ENCODE peak calls at places on chromosomes 7 and 10, in six cellular contexts. S, P, K, T, E and G are unnamed samples.

GRCh38 chr7:93262535-93262934 is 30.4 kb downstream of the VPS50 start:
- DNase-seq in P (no peak), E (no peak), T (no peak), S (no peak), K (no peak), G (no peak)

GRCh38 chr10:114320249-114321116 is 81.4 kb downstream of the VWA2 start:
- DNase-seq in E (no peak), S (peak; percentile 100), P (peak; percentile 11), K (no peak), T (peak; percentile 43), G (peak; percentile 67)

GRCh38 chr7:142797799-142798377 is 27.1 kb downstream of the PRSS2 start:
- DNase-seq in K (no peak), S (no peak), E (no peak), P (no peak), T (no peak), G (peak; percentile 53)

GRCh38 chr10:101558206-101558605 is 29.9 kb downstream of the POLL start:
- DNase-seq in K (peak; percentile 32), T (no peak), E (no peak), S (peak; percentile 81), P (no peak), G (peak; percentile 44)

GRCh38 chr7:126791306-126791705 is 461.4 kb downstream of the GRM8 start:
- DNase-seq in P (no peak), T (no peak), E (no peak), S (peak; percentile 59), K (no peak), G (no peak)

GRCh38 chr7:92837214-92837749 is 909 bp upstream of the CDK6 start:
- DNase-seq in T (no peak), P (no peak), K (no peak), S (peak; percentile 31), E (no peak), G (no peak)

GRCh38 chr10:96380821-96381220 is 22.0 kb upstream of the OPALIN start:
- DNase-seq in S (no peak), E (no peak), K (no peak), P (no peak), T (no peak), G (no peak)

GRCh38 chr10:105473170-105473569 is 832.1 kb downstream of the SORCS3 start:
- DNase-seq in T (no peak), S (no peak), E (no peak), K (no peak), P (no peak), G (no peak)

GRCh38 chr7:50554923-50555322 is 10.3 kb downstream of the DDC start:
- DNase-seq in P (no peak), E (no peak), T (no peak), S (no peak), K (no peak), G (no peak)

GRCh38 chr10:103281753-103282152 is 4.8 kb downstream of the INA start:
- DNase-seq in E (no peak), P (peak; percentile 97), S (no peak), K (no peak), T (no peak), G (peak; percentile 84)

GRCh38 chr10:112332509-112333228 is 41.2 kb upstream of the ACSL5 start:
- DNase-seq in E (no peak), K (no peak), S (no peak), T (no peak), P (no peak), G (no peak)

GRCh38 chr10:49318028-49318427 is 19.1 kb downstream of the C10orf71 start:
- DNase-seq in K (no peak), T (no peak), E (no peak), P (no peak), S (no peak), G (no peak)

GRCh38 chr7:30973791-30974604 is 10.2 kb downstream of the GHRHR start:
- DNase-seq in E (no peak), T (no peak), P (no peak), S (no peak), K (no peak), G (no peak)

GRCh38 chr7:25407932-25408480 is 179.7 kb upstream of the NPVF start:
- DNase-seq in T (no peak), K (no peak), S (no peak), P (peak; percentile 74), E (no peak), G (no peak)

GRCh38 chr10:115980470-115980869 is 292.5 kb downstream of the GFRA1 start:
- DNase-seq in K (no peak), S (no peak), T (no peak), E (no peak), P (no peak), G (no peak)

GRCh38 chr7:33893377-33893776 is 12.0 kb upstream of the BMPER start:
- DNase-seq in P (no peak), K (no peak), E (no peak), T (no peak), S (no peak), G (no peak)

GRCh38 chr7:28029036-28029435 is 151.6 kb downstream of the JAZF1 start:
- DNase-seq in P (no peak), K (no peak), T (no peak), E (no peak), S (no peak), G (no peak)

GRCh38 chr7:77566421-77566820 is 29.3 kb downstream of the PTPN12 start:
- DNase-seq in P (peak; percentile 19), S (no peak), T (no peak), K (no peak), E (no peak), G (no peak)

GRCh38 chr7:41162612-41163011 is 540.3 kb downstream of the INHBA start:
- DNase-seq in T (no peak), S (no peak), K (no peak), P (no peak), E (no peak), G (no peak)

GRCh38 chr10:16274911-16275310 is 161.9 kb upstream of the PTER start:
- DNase-seq in P (no peak), E (no peak), S (no peak), K (no peak), T (no peak), G (no peak)

GRCh38 chr10:525565-526315 is 163.7 kb downstream of the DIP2C start:
- DNase-seq in K (no peak), S (peak; percentile 35), T (no peak), P (no peak), E (no peak), G (peak; percentile 40)

GRCh38 chr7:125506331-125506730 is 576.7 kb upstream of the POT1 start:
- DNase-seq in P (peak; percentile 15), T (no peak), K (no peak), E (no peak), S (no peak), G (no peak)

DNA sequence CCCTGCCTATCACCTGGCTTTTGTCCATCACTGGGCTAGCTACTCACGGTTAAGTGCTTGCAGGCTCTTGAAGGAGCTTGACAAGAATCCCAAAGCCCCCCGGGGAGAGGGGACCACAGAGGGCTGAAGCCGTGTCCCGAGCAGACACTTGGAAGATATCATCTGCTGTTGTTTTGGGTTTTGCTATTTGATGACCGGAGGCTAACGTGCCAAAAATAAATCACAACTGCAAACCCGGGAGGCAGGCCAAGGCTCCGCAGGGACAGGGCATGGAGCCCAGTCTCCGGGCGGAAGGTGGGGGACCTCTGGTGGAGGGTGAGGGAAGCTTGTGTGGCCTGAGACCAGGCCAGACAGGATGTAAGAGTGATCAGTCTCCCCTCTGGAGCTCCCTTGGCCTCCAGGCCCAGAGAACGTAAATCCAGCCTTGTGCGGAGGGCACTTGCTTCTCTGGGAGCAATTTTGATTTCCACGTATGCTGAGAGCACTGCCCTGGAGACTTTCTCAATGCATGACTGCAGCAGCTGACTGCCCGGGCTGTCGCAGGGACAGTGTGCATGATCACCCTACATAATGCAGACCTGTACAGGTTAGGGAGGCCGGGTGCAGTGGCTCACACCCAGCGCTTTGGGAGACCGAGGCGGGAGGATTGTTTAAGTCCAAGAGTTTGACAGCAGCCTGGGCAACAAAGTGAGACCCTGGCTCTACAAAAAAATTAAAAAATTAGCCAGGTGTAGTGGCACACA is at the start of gene PHKG1:
- DNase-seq in S (peak; percentile 42), K (no peak), P (peak; percentile 40), E (no peak), T (peak; percentile 89), G (peak; percentile 81)
- H3K4me3 ChIP-seq in S (no peak within 1 kb of the TSS), K (no peak within 1 kb of the TSS), P (no peak within 1 kb of the TSS), E (no peak within 1 kb of the TSS), T (peak within 1 kb of the TSS; percentile 43), G (no peak within 1 kb of the TSS)

DNA sequence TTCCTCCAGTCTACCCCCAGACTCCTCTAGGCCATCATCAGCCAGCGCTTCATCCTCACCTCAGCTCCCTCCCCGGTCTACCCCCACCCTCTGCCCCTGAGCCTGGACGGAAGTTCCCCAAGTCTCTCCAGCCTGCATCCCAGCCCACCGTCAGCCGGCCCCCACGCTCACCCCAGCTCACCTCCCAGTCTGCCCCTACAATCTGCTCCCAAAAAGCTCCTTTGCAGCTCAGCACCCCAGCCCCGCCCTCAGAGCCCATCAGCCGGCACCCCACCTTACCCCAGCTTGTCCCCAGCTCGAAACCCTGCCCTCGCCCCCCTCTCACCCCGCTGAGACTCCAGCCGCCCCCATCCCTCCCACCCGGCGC is 322 bp upstream of the RAMP3 start:
- DNase-seq in S (no peak), T (no peak), K (no peak), P (peak; percentile 37), E (no peak), G (peak; percentile 80)
- H3K4me3 ChIP-seq in S (no peak overlapping the region), T (peak overlapping the region; percentile 54), K (no peak overlapping the region), P (peak overlapping the region; percentile 72), E (no peak overlapping the region), G (peak overlapping the region; percentile 52)

GRCh38 chr7:144474363-144474762 is 70.9 kb upstream of the NOBOX start:
- DNase-seq in K (no peak), T (no peak), S (no peak), E (no peak), P (no peak), G (no peak)

GRCh38 chr7:144473908-144474307 is 70.4 kb upstream of the NOBOX start:
- DNase-seq in K (no peak), P (no peak), E (no peak), S (no peak), T (no peak), G (no peak)

GRCh38 chr7:144477348-144477747 is 73.9 kb upstream of the NOBOX start:
- DNase-seq in P (peak; percentile 30), E (no peak), T (no peak), K (no peak), S (no peak), G (no peak)

GRCh38 chr7:144470052-144470451 is 66.6 kb upstream of the NOBOX start:
- DNase-seq in P (no peak), E (no peak), T (no peak), S (no peak), K (no peak), G (no peak)

GRCh38 chr7:144474800-144475521 is 71.5 kb upstream of the NOBOX start:
- DNase-seq in P (no peak), K (no peak), E (peak; percentile 45), S (no peak), T (no peak), G (no peak)
- H3K4me3 ChIP-seq in P (no peak overlapping the region), K (no peak overlapping the region), E (no peak overlapping the region), S (no peak overlapping the region), T (no peak overlapping the region), G (no peak overlapping the region)

DNA sequence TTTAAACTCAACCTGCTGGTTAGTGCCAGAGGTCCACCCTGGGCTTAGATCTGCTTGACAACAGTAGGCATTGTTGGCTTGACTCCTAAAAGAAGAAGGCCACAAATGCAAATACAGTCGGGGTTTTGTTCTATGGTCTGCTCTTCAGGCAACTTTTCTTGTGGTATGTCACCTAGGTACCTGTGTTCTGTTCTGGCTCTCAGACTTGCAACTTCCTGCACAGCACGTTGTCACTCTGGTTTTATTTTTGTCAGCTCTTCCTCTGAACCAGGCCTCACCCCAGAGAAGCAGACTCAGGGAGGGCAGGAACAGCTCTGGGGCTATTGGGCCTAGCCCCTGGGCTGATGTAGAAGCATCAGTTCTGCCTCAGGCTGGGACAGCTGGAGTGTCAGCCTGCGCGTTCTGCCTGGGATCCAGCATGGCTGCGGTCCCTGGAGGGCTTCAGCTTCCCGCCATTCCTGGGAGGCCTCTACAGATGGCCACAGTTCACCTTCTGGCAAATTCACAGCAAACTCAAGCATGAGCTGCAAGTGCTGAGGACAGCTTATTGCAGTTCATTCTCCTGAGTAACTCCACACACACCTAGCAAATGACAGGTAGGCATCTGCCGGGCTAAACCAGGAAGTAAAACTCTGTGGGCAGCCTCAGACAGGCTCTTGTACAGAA is 11.0 kb upstream of the PDCD4 start:
- DNase-seq in E (no peak), K (peak; percentile 93), P (no peak), S (no peak), T (no peak), G (no peak)
- H3K4me3 ChIP-seq in E (no peak overlapping the region), K (peak overlapping the region; percentile 51), P (no peak overlapping the region), S (no peak overlapping the region), T (no peak overlapping the region), G (no peak overlapping the region)